ENCODE peak calls at places on chromosomes 5 and 9, in five cellular contexts. A, L, E, J and O are unnamed samples.

GRCh38 chr5:57531333-57531732 is 48.7 kb upstream of the ACTBL2 start:
- DNase-seq in A (no peak), J (no peak), L (no peak), E (no peak), O (no peak)

GRCh38 chr9:134485653-134486052 is 155.9 kb upstream of the COL5A1 start:
- DNase-seq in A (no peak), L (no peak), E (no peak), J (no peak), O (no peak)

GRCh38 chr5:147685991-147686390 is 96.5 kb downstream of the JAKMIP2 start:
- DNase-seq in J (peak), E (peak), L (no peak), A (no peak), O (no peak)

GRCh38 chr5:126801992-126802294 is 25.0 kb downstream of the LMNB1 start:
- DNase-seq in A (peak), L (no peak), J (no peak), E (no peak), O (no peak)

GRCh38 chr5:9394221-9394620 is 151.7 kb downstream of the SEMA5A start:
- DNase-seq in E (no peak), L (no peak), A (no peak), J (no peak), O (no peak)

GRCh38 chr5:181052526-181052927 is 12.5 kb downstream of the BTNL9 start:
- DNase-seq in J (no peak), L (no peak), A (no peak), E (no peak), O (no peak)

GRCh38 chr5:124570285-124571035 is 176.0 kb downstream of the ZNF608 start:
- DNase-seq in E (no peak), J (peak), A (no peak), L (no peak), O (no peak)

GRCh38 chr5:143570989-143571388 is 167.5 kb upstream of the NR3C1 start:
- DNase-seq in E (no peak), L (no peak), A (no peak), J (no peak), O (no peak)

GRCh38 chr9:121836382-121836885 is 185.0 kb downstream of the DAB2IP start:
- DNase-seq in E (no peak), L (no peak), J (no peak), A (no peak), O (no peak)

GRCh38 chr5:176621661-176622079 is 8.7 kb downstream of the SNCB start:
- DNase-seq in L (no peak), A (no peak), E (peak), J (no peak), O (no peak)

GRCh38 chr9:104765138-104765537 is 1.2 kb downstream of the NIPSNAP3B start:
- DNase-seq in E (no peak), J (no peak), A (no peak), L (no peak), O (no peak)

GRCh38 chr9:37392272-37392671 is 30.2 kb upstream of the GRHPR start:
- DNase-seq in E (no peak), L (no peak), A (no peak), J (peak), O (no peak)